ENCODE peak calls at places on chromosomes 6 and 20, in seven cellular contexts. B, L, W, X, Q, P and J are unnamed samples.
A peak's percentile ranks its signal among the peaks of the same experiment; 100 is the strongest.

GRCh38 chr6:32882879-32883250 is 28.9 kb downstream of the PSMB9 start:
- DNase-seq in B (peak; percentile 85), L (no peak), W (no peak), X (no peak), Q (no peak), P (peak; percentile 59), J (no peak)

GRCh38 chr6:28709478-28710349 is 184.0 kb downstream of the GPX5 start:
- DNase-seq in B (peak; percentile 22), L (no peak), W (no peak), X (no peak), Q (peak; percentile 45), P (no peak), J (no peak)

GRCh38 chr6:52157301-52157930 is 28.8 kb upstream of the IL17A start:
- DNase-seq in B (peak; percentile 14), L (no peak), W (no peak), X (no peak), Q (no peak), P (peak; percentile 7), J (no peak)

GRCh38 chr6:168447282-168447681 is 6.3 kb downstream of the SMOC2 start:
- DNase-seq in B (no peak), L (no peak), W (no peak), X (no peak), Q (no peak), P (no peak), J (no peak)

GRCh38 chr6:73803562-73804221 is 107.7 kb downstream of the CD109 start:
- DNase-seq in B (peak; percentile 95), L (peak; percentile 98), W (peak; percentile 67), X (no peak), Q (peak; percentile 68), P (peak; percentile 98), J (peak; percentile 93)

GRCh38 chr6:109891924-109892323 is 86.2 kb upstream of the GPR6 start:
- DNase-seq in B (no peak), L (no peak), W (no peak), X (no peak), Q (no peak), P (no peak), J (no peak)

GRCh38 chr6:85496856-85497255 is 47.0 kb downstream of the NT5E start:
- DNase-seq in B (no peak), L (no peak), W (no peak), X (no peak), Q (no peak), P (no peak), J (no peak)

GRCh38 chr6:69795469-69796080 is 1.2 kb downstream of the LMBRD1 start:
- DNase-seq in B (peak; percentile 10), L (no peak), W (no peak), X (no peak), Q (no peak), P (no peak), J (no peak)

GRCh38 chr6:90753820-90754604 is 167.1 kb upstream of the MAP3K7 start:
- DNase-seq in B (no peak), L (no peak), W (no peak), X (no peak), Q (no peak), P (no peak), J (no peak)

GRCh38 chr20:39070484-39071231 is 108.5 kb downstream of the DHX35 start:
- DNase-seq in B (peak; percentile 55), L (peak; percentile 33), W (no peak), X (no peak), Q (no peak), P (peak; percentile 65), J (peak; percentile 20)
- TF ChIP-seq CTCF in B (no peak), L (no peak), W (no peak), X (no peak), Q (no peak), P (no peak), J (no peak)

GRCh38 chr20:4225778-4226177 is 210.4 kb upstream of the RNF24 start:
- DNase-seq in B (peak; percentile 94), L (peak; percentile 88), W (no peak), X (peak; percentile 57), Q (no peak), P (peak; percentile 99), J (peak; percentile 73)

GRCh38 chr20:4229415-4229814 is 214.1 kb upstream of the RNF24 start:
- DNase-seq in B (no peak), L (no peak), W (no peak), X (no peak), Q (no peak), P (no peak), J (no peak)

GRCh38 chr20:4230185-4230584 is 214.8 kb upstream of the RNF24 start:
- DNase-seq in B (no peak), L (no peak), W (no peak), X (no peak), Q (no peak), P (no peak), J (no peak)

GRCh38 chr20:4226330-4227084 is 211.1 kb upstream of the RNF24 start:
- DNase-seq in B (no peak), L (no peak), W (no peak), X (no peak), Q (no peak), P (no peak), J (no peak)

DNA sequence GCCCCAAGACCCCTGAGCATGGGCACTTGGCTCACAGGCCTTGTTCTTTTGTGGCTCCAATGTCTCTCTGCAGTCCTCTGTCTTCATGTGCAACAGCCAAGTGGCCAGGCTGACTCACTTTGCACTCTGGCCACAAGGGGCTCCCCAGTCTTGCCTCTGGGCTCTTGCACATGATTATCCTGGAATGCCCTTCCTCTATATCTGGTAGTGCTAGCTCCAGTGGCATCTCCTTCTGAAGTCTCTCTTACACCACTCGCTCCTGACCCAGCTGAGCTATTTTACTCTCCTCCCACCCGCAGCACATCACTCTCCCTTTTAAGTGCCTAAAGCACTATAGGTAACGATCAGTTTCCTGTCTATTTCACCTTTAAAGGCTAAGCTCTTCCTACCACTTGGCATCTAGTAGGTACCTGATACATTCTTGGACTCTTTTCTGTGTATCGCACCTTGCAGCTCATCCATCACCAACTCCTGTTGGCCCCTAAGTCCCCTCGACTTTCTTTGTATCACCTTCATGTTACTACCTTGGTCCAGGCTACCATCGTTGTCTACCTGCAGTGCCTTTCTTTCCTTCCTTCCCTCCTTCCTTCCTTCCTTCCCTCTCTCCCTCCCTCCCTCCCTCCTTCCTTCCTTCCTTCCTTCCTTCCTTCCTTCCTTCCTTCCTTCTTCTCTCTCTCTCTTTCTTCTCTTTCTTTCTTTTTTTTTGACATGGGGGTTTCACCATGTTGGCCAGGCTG is 211.9 kb upstream of the RNF24 start:
- DNase-seq in B (peak; percentile 77), L (no peak), W (peak; percentile 35), X (no peak), Q (no peak), P (peak; percentile 76), J (peak; percentile 37)
- TF ChIP-seq CTCF in B (peak; percentile 58), L (peak; percentile 66), W (no peak), X (no peak), Q (peak; percentile 35), P (peak; percentile 52), J (peak; percentile 62)

DNA sequence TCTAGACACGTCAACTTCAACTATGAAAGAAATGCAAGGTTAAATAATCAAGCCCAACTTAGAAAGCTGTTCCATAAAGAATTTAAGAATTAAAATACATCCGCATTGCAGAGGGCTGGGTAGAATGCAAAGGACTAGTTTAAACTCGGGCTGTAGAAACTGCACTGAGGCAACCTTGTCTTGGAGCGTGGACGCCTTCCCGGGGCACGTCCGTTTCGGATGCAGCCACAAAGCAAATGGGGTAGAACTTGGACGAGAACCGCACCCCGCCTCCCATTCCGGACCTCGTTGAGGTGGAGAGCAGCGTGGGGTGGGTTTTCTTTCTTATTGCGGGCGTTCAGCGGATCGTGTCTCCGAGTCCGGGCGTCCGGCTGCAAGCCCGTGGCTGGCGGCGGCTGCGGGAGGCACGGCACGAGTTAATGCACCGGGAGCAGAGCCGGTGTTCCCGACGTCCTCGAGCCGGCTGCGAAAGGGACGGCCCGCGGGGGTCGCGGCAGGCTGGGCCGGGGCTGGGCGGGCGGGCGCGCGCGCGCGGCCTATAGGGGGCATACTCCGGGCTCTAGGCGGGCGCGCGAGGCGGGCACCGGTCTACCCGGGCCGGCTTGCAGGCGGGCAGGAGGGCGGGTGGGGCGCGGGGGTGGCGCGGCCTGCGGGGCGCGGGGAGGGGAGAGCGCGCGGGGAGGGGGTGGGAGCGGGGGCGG is 2.0 kb downstream of the JARID2 start:
- DNase-seq in B (peak; percentile 64), L (no peak), W (peak; percentile 48), X (peak; percentile 67), Q (peak; percentile 77), P (peak; percentile 72), J (no peak)
- TF ChIP-seq CTCF in B (no peak), L (no peak), W (peak; percentile 23), X (peak; percentile 17), Q (peak; percentile 34), P (no peak), J (no peak)

GRCh38 chr20:46400253-46400652 is 6.2 kb downstream of the ELMO2 start:
- DNase-seq in B (peak; percentile 81), L (no peak), W (no peak), X (peak; percentile 30), Q (no peak), P (peak; percentile 74), J (peak; percentile 49)
- TF ChIP-seq CTCF in B (peak; percentile 2), L (no peak), W (no peak), X (no peak), Q (no peak), P (no peak), J (no peak)

GRCh38 chr20:49394757-49395156 is 87.7 kb downstream of the KCNB1 start:
- DNase-seq in B (no peak), L (no peak), W (no peak), X (no peak), Q (no peak), P (no peak), J (no peak)

GRCh38 chr20:49395183-49395582 is 87.3 kb downstream of the KCNB1 start:
- DNase-seq in B (no peak), L (no peak), W (no peak), X (no peak), Q (no peak), P (no peak), J (no peak)

GRCh38 chr20:49397525-49397924 is 84.9 kb downstream of the KCNB1 start:
- DNase-seq in B (peak; percentile 67), L (no peak), W (no peak), X (peak; percentile 43), Q (no peak), P (peak; percentile 34), J (no peak)

GRCh38 chr20:49395659-49396058 is 86.8 kb downstream of the KCNB1 start:
- DNase-seq in B (no peak), L (no peak), W (no peak), X (no peak), Q (no peak), P (no peak), J (no peak)

DNA sequence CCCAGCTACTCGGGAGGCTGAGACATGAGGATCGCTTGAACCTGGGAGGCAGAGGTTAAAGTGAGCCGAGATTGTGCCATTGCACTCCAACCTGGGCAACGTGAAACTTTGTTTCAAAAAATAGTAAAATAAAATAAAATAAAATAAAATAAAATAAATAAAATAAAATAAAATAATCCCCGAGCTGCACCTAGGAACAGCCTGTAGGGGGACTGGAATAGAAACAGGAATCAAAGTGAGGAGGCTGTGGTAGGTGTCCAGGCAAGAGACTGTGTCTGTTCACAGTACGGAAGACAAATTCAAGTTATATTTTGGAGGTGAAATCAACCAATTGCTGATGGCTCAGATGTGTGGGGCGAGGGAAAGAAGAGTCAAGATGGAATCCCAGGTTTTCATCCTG is 86.2 kb downstream of the KCNB1 start:
- DNase-seq in B (no peak), L (no peak), W (no peak), X (no peak), Q (no peak), P (no peak), J (no peak)
- TF ChIP-seq CTCF in B (peak; percentile 22), L (no peak), W (no peak), X (no peak), Q (peak; percentile 57), P (no peak), J (no peak)

GRCh38 chr20:15235799-15236198 is 898.4 kb upstream of the FLRT3 start:
- DNase-seq in B (no peak), L (no peak), W (no peak), X (no peak), Q (no peak), P (no peak), J (no peak)
- TF ChIP-seq CTCF in B (no peak), L (no peak), W (no peak), X (no peak), Q (no peak), P (no peak), J (no peak)